ENCODE peak calls at places on chromosomes 1 and 21, in five cellular contexts. S is GM12878, P is HCT116, R is PC-3, N is endothelial cell of umbilical vein. H is an unnamed sample.

GRCh38 chr1:27144920-27145661 is 9.8 kb downstream of the SLC9A1 start:
- DNase-seq in P (no peak), N (no peak), S (no peak), R (no peak), H (peak; percentile 95)

GRCh38 chr1:114369930-114370329 is 141.1 kb downstream of the TRIM33 start:
- DNase-seq in N (no peak), S (no peak), P (no peak), R (no peak), H (no peak)

GRCh38 chr1:7549277-7549676 is 221.8 kb upstream of the VAMP3 start:
- DNase-seq in N (peak; percentile 84), S (peak; percentile 56), P (peak; percentile 91), R (peak; percentile 74), H (peak; percentile 91)

GRCh38 chr1:1306070-1306660 is 1.6 kb downstream of the ACAP3 start:
- DNase-seq in P (no peak), S (no peak), N (no peak), R (no peak), H (peak; percentile 94)

GRCh38 chr1:201220388-201220715 is 29.7 kb downstream of the IGFN1 start:
- DNase-seq in N (no peak), S (no peak), P (no peak), R (no peak), H (no peak)

GRCh38 chr1:67957026-67957425 is 93.4 kb downstream of the DIRAS3 start:
- DNase-seq in P (no peak), S (no peak), R (no peak), N (no peak), H (no peak)

GRCh38 chr1:73306899-73307555 is 890.9 kb downstream of the LRRIQ3 start:
- DNase-seq in N (no peak), S (no peak), R (no peak), P (no peak), H (peak; percentile 1)

GRCh38 chr1:40141878-40142535 is 19.2 kb upstream of the RLF start:
- DNase-seq in N (no peak), S (no peak), R (no peak), P (no peak), H (no peak)

GRCh38 chr1:169115891-169116585 is 9.5 kb downstream of the ATP1B1 start:
- DNase-seq in S (peak; percentile 66), N (no peak), P (no peak), R (no peak), H (no peak)

GRCh38 chr1:167722152-167722869 is 529 bp downstream of the MPZL1 start:
- DNase-seq in R (peak; percentile 63), N (peak; percentile 52), P (no peak), S (no peak), H (peak; percentile 83)

GRCh38 chr1:112904831-112905227 is 51.2 kb downstream of the SLC16A1 start:
- DNase-seq in R (peak; percentile 70), S (no peak), P (peak; percentile 13), N (no peak), H (no peak)

GRCh38 chr21:16534408-16535099 is 804.8 kb downstream of the USP25 start:
- DNase-seq in P (no peak), N (peak; percentile 82), S (no peak), R (no peak), H (no peak)

GRCh38 chr1:240237305-240237721 is 145.6 kb downstream of the FMN2 start:
- DNase-seq in R (no peak), S (no peak), P (no peak), N (no peak), H (peak; percentile 67)

GRCh38 chr1:156226116-156226538 is 13.3 kb downstream of the PMF1 start:
- DNase-seq in N (no peak), S (peak; percentile 90), P (no peak), R (no peak), H (no peak)

DNA sequence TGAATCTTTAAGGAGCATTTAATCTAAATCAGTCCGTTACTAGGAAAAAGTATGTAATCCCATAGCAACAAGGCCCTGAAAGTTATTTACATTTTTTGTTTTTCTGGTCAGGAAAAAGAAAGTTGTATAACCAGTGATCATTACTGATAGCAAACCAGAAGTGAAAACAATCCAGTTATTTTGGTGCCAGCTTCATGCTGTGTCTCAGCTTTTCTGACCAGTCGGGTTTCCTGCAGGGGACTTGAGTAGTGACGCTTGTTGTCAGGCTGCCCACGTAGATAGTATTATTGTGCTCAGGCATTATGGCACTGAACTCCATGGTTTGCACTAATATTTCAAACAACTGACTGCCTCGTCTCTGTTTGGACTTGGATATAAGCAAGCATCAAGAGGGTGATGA is 55.2 kb downstream of the SASS6 start:
- DNase-seq in R (no peak), S (peak; percentile 72), P (no peak), N (peak; percentile 89), H (no peak)
- H3K36me3 ChIP-seq in R (peaks cover 45% of the 10 kb centered on the region), S (peaks cover 43% of the 10 kb centered on the region), P (peaks cover 15% of the 10 kb centered on the region), N (peaks cover 3% of the 10 kb centered on the region), H (peaks cover 36% of the 10 kb centered on the region)

GRCh38 chr1:3900150-3900968 is at the start of gene C1orf174:
- DNase-seq in S (peak; percentile 94), P (peak; percentile 95), R (peak; percentile 97), N (peak; percentile 99), H (peak; percentile 99)
- H2AFZ ChIP-seq in S (peak within 1 kb of the TSS; percentile 97), P (peak within 1 kb of the TSS; percentile 52), R (peak within 1 kb of the TSS; percentile 95), N (peak within 1 kb of the TSS; percentile 86), H (peak within 1 kb of the TSS; percentile 90)

DNA sequence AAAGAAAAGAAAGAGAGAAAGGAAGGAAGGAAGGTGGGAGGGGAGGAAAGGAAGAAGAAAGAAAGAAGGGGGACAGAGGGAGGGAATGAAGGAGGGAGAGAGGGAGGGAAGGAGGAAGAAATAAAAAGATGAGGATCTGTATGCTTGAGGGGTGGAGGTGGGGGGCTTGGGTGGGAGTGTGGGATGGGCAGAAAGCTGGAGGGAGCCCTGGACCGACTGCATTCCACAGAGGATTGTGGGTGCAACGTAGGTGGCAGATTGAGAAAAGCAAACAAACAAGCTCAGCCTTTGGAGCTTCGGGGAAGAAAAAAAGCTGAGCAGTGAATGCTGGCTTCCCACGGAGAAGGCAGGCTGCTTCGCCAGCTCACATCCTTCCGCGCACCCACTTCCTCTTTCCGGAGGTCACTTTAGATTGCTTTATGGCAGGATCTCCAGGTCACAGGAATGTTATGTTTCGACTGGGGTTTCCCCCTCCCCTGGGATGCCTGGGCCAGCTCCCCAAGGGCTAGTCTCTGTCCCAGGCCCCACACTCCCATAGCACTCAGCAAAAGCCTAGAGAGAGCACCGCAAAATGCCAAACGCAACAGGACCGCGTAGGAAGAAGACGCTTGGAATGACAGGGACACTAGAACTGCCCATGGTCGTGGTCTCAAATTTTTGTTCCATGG is 20.7 kb upstream of the LGALS8 start:
- DNase-seq in S (no peak), P (peak; percentile 36), N (peak; percentile 89), R (peak; percentile 85), H (peak; percentile 86)
- H3K4me2 ChIP-seq in S (peak overlapping the region; percentile 17), P (peak overlapping the region; percentile 97), N (peak overlapping the region; percentile 36), R (peak overlapping the region; percentile 73), H (peak overlapping the region; percentile 75)

GRCh38 chr1:172851077-172851476 is 192.2 kb downstream of the FASLG start:
- DNase-seq in S (no peak), N (no peak), R (no peak), P (no peak), H (no peak)

GRCh38 chr1:172849653-172850052 is 190.8 kb downstream of the FASLG start:
- DNase-seq in S (no peak), N (no peak), R (no peak), P (no peak), H (no peak)

GRCh38 chr1:172855841-172856382 is 194.8 kb downstream of the TNFSF18 start:
- DNase-seq in N (no peak), S (no peak), P (no peak), R (no peak), H (no peak)

DNA sequence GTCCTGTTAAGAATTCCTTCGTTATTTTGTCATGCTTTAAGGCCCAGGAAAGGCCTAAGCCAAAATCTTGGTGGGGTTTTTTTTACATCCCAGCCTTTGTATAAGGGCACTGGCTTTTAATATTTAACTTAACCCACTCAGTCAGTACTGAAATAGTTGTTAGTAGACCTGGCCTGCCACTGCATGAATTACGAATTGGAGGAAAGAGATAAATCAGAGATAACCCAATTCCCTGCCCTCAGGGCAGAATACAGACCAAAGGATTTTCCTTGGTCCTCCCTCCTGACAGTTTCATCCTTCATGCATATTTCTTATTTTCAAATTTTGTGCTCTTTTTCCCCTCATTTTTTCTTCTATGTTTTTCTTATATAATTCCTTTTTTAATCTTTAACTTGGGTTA is 193.0 kb downstream of the FASLG start:
- DNase-seq in R (no peak), P (no peak), S (no peak), N (no peak), H (no peak)
- H3K36me3 ChIP-seq in R (no peaks in the 10 kb centered on the region), P (no peaks in the 10 kb centered on the region), S (no peaks in the 10 kb centered on the region), N (no peaks in the 10 kb centered on the region), H (no peaks in the 10 kb centered on the region)

GRCh38 chr1:64309468-64309867 is 106.0 kb downstream of the UBE2U start:
- DNase-seq in R (no peak), N (no peak), P (no peak), S (no peak), H (no peak)

GRCh38 chr1:64312431-64312830 is 109.0 kb downstream of the UBE2U start:
- DNase-seq in P (no peak), N (no peak), R (no peak), S (no peak), H (no peak)

GRCh38 chr1:64304744-64305143 is 101.3 kb downstream of the UBE2U start:
- DNase-seq in P (no peak), S (no peak), R (no peak), N (peak; percentile 49), H (no peak)

GRCh38 chr1:64302971-64303370 is 99.5 kb downstream of the UBE2U start:
- DNase-seq in P (no peak), R (peak; percentile 19), N (no peak), S (no peak), H (no peak)

GRCh38 chr1:64308856-64309255 is 105.4 kb downstream of the UBE2U start:
- DNase-seq in N (peak; percentile 15), S (no peak), P (no peak), R (no peak), H (no peak)
- H2AFZ ChIP-seq in N (no peak overlapping the region), S (no peak overlapping the region), P (no peak overlapping the region), R (no peak overlapping the region), H (no peak overlapping the region)

DNA sequence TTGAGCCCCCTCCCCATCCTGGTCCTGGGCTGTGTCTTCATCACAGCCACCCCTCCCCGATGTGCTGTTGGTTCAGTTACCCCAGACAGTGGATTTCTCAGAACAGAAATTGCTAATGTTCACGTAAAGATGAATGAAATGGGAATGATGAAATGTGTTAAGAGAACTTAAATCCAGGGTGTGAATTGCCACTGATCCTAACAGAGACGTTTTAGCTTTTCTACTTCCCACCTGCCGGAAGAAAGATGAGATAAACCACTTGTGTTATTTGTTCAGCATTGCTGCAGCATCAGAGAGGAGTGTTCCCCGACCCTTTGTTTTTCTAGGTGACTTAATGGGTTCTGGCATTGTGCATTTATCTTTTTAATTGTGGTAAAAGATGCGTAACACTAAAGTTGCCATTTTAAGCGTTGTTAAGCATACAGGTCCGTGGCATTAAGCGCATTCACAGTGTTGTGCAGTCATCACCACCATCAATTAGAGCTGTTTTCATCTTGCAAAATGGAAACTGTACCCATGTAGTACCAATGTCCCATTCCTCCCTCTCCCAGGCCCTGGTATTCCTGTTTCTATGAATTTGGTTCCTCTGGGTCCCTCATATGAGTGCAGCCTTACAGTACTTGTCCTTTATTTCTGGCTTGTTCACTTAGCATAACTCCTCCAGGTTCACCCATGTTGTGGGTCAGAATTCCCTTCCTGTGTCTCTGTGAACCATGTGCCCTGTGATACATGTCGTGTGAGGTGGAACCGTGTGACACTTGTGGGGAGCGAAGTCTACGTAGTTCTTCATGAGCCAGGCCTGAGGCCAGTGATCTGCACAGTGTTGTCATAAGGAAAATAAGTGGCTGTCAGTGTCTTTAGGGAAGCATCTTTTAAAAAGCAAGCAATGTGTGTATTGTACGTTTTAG is 122.5 kb downstream of the GALNT2 start:
- DNase-seq in N (no peak), S (no peak), R (no peak), P (no peak), H (no peak)
- H3K4me2 ChIP-seq in N (no peak overlapping the region), S (no peak overlapping the region), R (no peak overlapping the region), P (no peak overlapping the region), H (no peak overlapping the region)

GRCh38 chr1:227771771-227772170 is 36.5 kb downstream of the SNAP47 start:
- DNase-seq in R (no peak), P (no peak), N (no peak), S (no peak), H (peak; percentile 18)
- H3K36me3 ChIP-seq in R (peaks cover 52% of the 10 kb centered on the region), P (peaks cover 16% of the 10 kb centered on the region), N (peaks cover 25% of the 10 kb centered on the region), S (peaks cover 19% of the 10 kb centered on the region), H (peaks cover 29% of the 10 kb centered on the region)

H was measured in osteoblast.